ENCODE peak calls at places on chromosomes 5 and 9, in four cellular contexts. O is CD4-positive, CD25-positive, alpha-beta regulatory T cell; W is heart right ventricle; R is ovary. K is an unnamed sample. For H3K4me1, the result is how much of the 10 kb centered on the place peaks cover.

GRCh38 chr9:116716441-116716840 is 29.3 kb downstream of the TRIM32 start:
- DNase-seq in O (no peak), W (no peak), R (no peak), K (no peak)

GRCh38 chr9:136401173-136401922 is 1.4 kb upstream of the SNAPC4 start:
- DNase-seq in O (no peak), W (no peak), R (no peak), K (no peak)

GRCh38 chr5:14526493-14526892 is 55.1 kb upstream of the OTULINL start:
- DNase-seq in O (no peak), W (no peak), R (no peak), K (no peak)

GRCh38 chr5:167152561-167152960 is 1138.9 kb upstream of the WWC1 start:
- DNase-seq in O (no peak), W (no peak), R (no peak), K (no peak)

GRCh38 chr9:97900738-97901565 is 21.3 kb downstream of the TRMO start:
- DNase-seq in O (peak), W (no peak), R (no peak), K (no peak)

GRCh38 chr9:29802454-29802853 is 2229.2 kb upstream of the C9orf72 start:
- DNase-seq in O (no peak), W (no peak), R (no peak), K (no peak)

GRCh38 chr9:136857166-136857565 is 5.0 kb downstream of the MAMDC4 start:
- DNase-seq in O (no peak), W (no peak), R (peak), K (no peak)

GRCh38 chr9:34370970-34371880 is 5.5 kb downstream of the MYORG start:
- DNase-seq in O (no peak), W (no peak), R (no peak), K (no peak)

GRCh38 chr9:135245482-135246247 is 158.2 kb downstream of the OLFM1 start:
- DNase-seq in O (no peak), W (no peak), R (no peak), K (no peak)

GRCh38 chr9:21060919-21061561 is 16.7 kb downstream of the IFNB1 start:
- DNase-seq in O (no peak), W (no peak), R (no peak), K (no peak)

GRCh38 chr9:72315089-72315509 is 49.9 kb downstream of the ZFAND5 start:
- DNase-seq in O (no peak), W (peak), R (peak), K (peak)

GRCh38 chr5:14204785-14205321 is 61.7 kb downstream of the TRIO start:
- DNase-seq in O (no peak), W (peak), R (peak), K (peak)

GRCh38 chr9:1989500-1989899 is 25.6 kb upstream of the SMARCA2 start:
- DNase-seq in O (no peak), W (no peak), R (no peak), K (no peak)

GRCh38 chr9:74463825-74464224 is 33.3 kb upstream of the RORB start:
- DNase-seq in O (no peak), W (no peak), R (no peak), K (no peak)

GRCh38 chr9:14471041-14471440 is 157.1 kb upstream of the NFIB start:
- DNase-seq in O (no peak), W (no peak), R (no peak), K (no peak)

GRCh38 chr5:66829826-66830225 is 233.6 kb downstream of the MAST4 start:
- DNase-seq in O (no peak), W (no peak), R (no peak), K (peak)

DNA sequence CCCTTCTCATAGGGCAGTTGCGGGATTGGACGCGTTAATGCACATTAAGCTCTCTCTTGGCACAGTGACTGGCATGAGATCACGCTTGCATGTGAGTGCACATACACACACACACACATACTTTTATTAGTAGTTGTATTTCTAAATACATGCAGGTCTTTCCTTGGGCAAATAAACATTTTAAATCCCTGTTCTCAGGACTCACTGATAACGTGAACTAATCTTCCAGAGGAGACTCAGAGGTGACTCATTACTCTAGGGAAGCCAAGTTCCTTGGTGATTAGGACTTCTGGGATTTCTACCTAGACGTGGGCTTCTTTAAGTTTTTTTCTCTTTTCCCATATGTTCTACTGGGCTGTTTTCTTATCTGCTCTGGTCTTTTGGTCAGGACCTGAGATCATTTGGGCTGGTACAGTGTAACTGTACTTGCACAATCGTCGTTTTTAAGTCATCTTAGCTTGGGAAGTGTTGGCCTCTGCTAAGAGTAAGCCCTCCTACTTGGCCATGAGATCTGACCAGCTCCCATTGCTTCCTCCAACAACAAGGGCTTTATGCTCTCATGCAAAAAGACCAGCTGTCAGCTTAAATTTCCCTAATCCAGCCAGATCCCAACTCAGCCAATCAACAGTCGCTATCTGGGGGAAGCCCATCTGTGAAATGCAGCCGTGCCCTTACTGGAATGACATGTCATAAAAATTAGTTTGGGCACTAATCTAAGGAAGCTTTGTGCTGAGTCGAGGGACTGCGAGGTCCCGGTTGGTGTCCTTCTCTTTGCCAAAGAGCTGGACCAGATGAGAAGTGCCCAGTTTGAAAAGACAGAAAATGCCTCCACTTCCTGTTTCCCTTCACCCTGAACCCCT is 176.4 kb upstream of the ANKRD55 start:
- DNase-seq in O (no peak), W (peak), R (no peak), K (peak)
- H3K4me3 ChIP-seq in O (no peak), W (no peak), R (no peak), K (no peak)

DNA sequence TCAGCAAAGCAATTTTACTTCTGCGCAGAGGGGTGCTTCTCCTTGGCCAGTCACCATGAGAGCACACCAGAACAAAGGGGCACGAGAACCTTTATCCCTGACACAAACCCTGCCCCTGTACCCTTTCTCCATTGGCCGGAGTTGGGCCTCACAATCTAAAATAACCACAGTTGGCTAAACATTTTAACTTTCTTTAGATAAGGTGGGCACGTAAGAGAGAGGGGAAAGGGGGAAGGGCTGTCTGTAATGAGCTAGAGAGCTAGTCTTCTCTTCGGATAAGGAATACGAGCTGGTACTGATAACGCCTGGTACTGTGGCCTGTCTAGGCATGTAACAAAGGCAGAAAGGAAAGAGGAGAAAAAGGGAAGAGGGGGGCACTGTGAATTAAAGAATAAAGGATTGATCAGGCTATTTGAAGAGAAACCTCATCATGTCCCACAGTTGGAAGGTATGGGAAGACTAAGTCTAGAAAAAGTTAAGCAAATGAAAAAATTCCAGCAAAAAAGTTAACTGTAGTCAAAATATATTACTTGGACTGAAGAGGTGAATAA is 1.8 kb upstream of the IARS1 start:
- DNase-seq in O (no peak), W (no peak), R (no peak), K (no peak)
- H3K4me1 ChIP-seq in O (under half), W (under half), R (under half), K (under half)

DNA sequence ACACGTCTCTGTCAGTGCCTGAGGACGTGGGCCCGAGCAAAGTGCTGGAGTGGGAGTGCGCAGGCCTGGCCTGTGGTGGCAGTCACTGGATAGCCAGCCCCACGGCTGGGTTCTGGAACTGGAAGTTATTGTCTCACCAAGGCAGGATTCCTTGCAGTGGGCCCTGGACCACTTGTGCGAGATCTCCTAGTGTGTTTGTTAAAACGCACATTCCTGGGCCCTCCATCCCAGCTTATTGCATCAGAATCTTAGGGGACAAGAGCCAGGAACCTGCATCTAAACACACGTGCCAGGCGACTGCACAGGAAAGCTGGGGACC is 26.9 kb downstream of the PTPA start:
- DNase-seq in O (no peak), W (peak), R (no peak), K (no peak)
- H3K4me3 ChIP-seq in O (no peak), W (no peak), R (no peak), K (no peak)

GRCh38 chr9:123049589-123050222 is 16.2 kb downstream of the GPR21 start:
- DNase-seq in O (no peak), W (no peak), R (no peak), K (no peak)
- H3K4me1 ChIP-seq in O (under half), W (under half), R (under half), K (under half)

DNA sequence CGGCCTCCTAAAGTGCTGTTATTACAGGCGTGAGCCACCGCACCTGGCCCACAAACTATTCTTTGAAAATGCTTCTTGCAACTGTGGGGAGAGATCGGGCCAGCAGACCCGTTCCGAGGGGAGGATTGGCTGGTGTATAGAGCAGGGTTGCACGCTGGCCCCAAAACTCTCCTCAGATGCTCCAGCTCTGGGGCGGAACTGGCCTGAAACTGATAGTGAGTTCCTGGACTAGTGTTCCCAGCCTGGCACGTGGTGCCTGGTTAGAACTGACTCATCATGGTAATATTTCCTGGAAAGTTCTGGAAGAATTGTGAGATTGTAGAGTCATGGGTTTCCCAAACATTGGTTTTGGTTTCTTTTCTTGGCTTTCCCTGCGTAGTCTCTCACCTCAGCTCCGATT is 120.5 kb downstream of the FBXL7 start:
- DNase-seq in O (no peak), W (no peak), R (no peak), K (peak)
- H3K4me3 ChIP-seq in O (no peak), W (no peak), R (no peak), K (no peak)

K was measured in SJSA1.